ENCODE peak calls at places on chromosome 16, in nine cellular contexts. One of them, this sample, is unnamed.
A peak's percentile ranks its signal among the peaks of the same experiment; 100 is the strongest.

GRCh38 chr16:71873199-71873598 is 10.8 kb downstream of the ZNF821 start:
- DNase-seq in fibroblast of lung: no peak
- DNase-seq in NCI-H2081: no peak
- DNase-seq in NCI-H2029: no peak
- DNase-seq in memory B cell: no peak
- DNase-seq in hypothalamus: no peak
- DNase-seq in stimulated activated CD4-positive, alpha-beta T cell treated with anti-CD3 and anti-CD28 coated beads, Interleukin-1b, Interleukin-23, amount 100 ng/mL, for 24 hours: no peak
- DNase-seq in thoracic aorta: no peak
- DNase-seq in OCI-LY7: no peak
- DNase-seq in this sample: no peak

GRCh38 chr16:68564367-68564985 is 25.4 kb downstream of the ZFP90 start:
- DNase-seq in fibroblast of lung: peak; percentile 29
- DNase-seq in NCI-H2081: no peak
- DNase-seq in NCI-H2029: no peak
- DNase-seq in memory B cell: no peak
- DNase-seq in hypothalamus: no peak
- DNase-seq in stimulated activated CD4-positive, alpha-beta T cell treated with anti-CD3 and anti-CD28 coated beads, Interleukin-1b, Interleukin-23, amount 100 ng/mL, for 24 hours: no peak
- DNase-seq in thoracic aorta: no peak
- DNase-seq in OCI-LY7: peak; percentile 5
- DNase-seq in this sample: no peak

GRCh38 chr16:87404764-87405625 is 12.9 kb downstream of the MAP1LC3B start:
- DNase-seq in fibroblast of lung: no peak
- DNase-seq in NCI-H2081: no peak
- DNase-seq in NCI-H2029: no peak
- DNase-seq in memory B cell: no peak
- DNase-seq in hypothalamus: no peak
- DNase-seq in stimulated activated CD4-positive, alpha-beta T cell treated with anti-CD3 and anti-CD28 coated beads, Interleukin-1b, Interleukin-23, amount 100 ng/mL, for 24 hours: no peak
- DNase-seq in thoracic aorta: no peak
- DNase-seq in OCI-LY7: no peak
- DNase-seq in this sample: no peak

GRCh38 chr16:12187939-12188673 is 211.6 kb downstream of the SNX29 start:
- DNase-seq in fibroblast of lung: no peak
- DNase-seq in NCI-H2081: no peak
- DNase-seq in NCI-H2029: no peak
- DNase-seq in memory B cell: no peak
- DNase-seq in hypothalamus: no peak
- DNase-seq in stimulated activated CD4-positive, alpha-beta T cell treated with anti-CD3 and anti-CD28 coated beads, Interleukin-1b, Interleukin-23, amount 100 ng/mL, for 24 hours: no peak
- DNase-seq in thoracic aorta: no peak
- DNase-seq in OCI-LY7: no peak
- DNase-seq in this sample: no peak

GRCh38 chr16:61237804-61238485 is 798.3 kb downstream of the CDH8 start:
- DNase-seq in fibroblast of lung: no peak
- DNase-seq in NCI-H2081: no peak
- DNase-seq in NCI-H2029: no peak
- DNase-seq in memory B cell: no peak
- DNase-seq in hypothalamus: no peak
- DNase-seq in stimulated activated CD4-positive, alpha-beta T cell treated with anti-CD3 and anti-CD28 coated beads, Interleukin-1b, Interleukin-23, amount 100 ng/mL, for 24 hours: no peak
- DNase-seq in thoracic aorta: no peak
- DNase-seq in OCI-LY7: no peak
- DNase-seq in this sample: no peak

GRCh38 chr16:4918790-4919210 is 18.1 kb downstream of the PPL start:
- DNase-seq in fibroblast of lung: no peak
- DNase-seq in NCI-H2081: no peak
- DNase-seq in NCI-H2029: no peak
- DNase-seq in memory B cell: no peak
- DNase-seq in hypothalamus: no peak
- DNase-seq in stimulated activated CD4-positive, alpha-beta T cell treated with anti-CD3 and anti-CD28 coated beads, Interleukin-1b, Interleukin-23, amount 100 ng/mL, for 24 hours: no peak
- DNase-seq in thoracic aorta: no peak
- DNase-seq in OCI-LY7: no peak
- DNase-seq in this sample: peak; percentile 90

GRCh38 chr16:9797306-9797705 is 384.9 kb downstream of the GRIN2A start:
- DNase-seq in fibroblast of lung: no peak
- DNase-seq in NCI-H2081: no peak
- DNase-seq in NCI-H2029: peak; percentile 81
- DNase-seq in memory B cell: no peak
- DNase-seq in hypothalamus: no peak
- DNase-seq in stimulated activated CD4-positive, alpha-beta T cell treated with anti-CD3 and anti-CD28 coated beads, Interleukin-1b, Interleukin-23, amount 100 ng/mL, for 24 hours: no peak
- DNase-seq in thoracic aorta: peak; percentile 26
- DNase-seq in OCI-LY7: no peak
- DNase-seq in this sample: peak; percentile 6

GRCh38 chr16:74650966-74651567 is 15.6 kb downstream of the RFWD3 start:
- DNase-seq in fibroblast of lung: peak; percentile 31
- DNase-seq in NCI-H2081: no peak
- DNase-seq in NCI-H2029: no peak
- DNase-seq in memory B cell: peak; percentile 3
- DNase-seq in hypothalamus: no peak
- DNase-seq in stimulated activated CD4-positive, alpha-beta T cell treated with anti-CD3 and anti-CD28 coated beads, Interleukin-1b, Interleukin-23, amount 100 ng/mL, for 24 hours: no peak
- DNase-seq in thoracic aorta: no peak
- DNase-seq in OCI-LY7: peak; percentile 31
- DNase-seq in this sample: no peak

GRCh38 chr16:11025120-11025531 is 80.8 kb downstream of the CLEC16A start:
- DNase-seq in fibroblast of lung: no peak
- DNase-seq in NCI-H2081: no peak
- DNase-seq in NCI-H2029: no peak
- DNase-seq in memory B cell: no peak
- DNase-seq in hypothalamus: no peak
- DNase-seq in stimulated activated CD4-positive, alpha-beta T cell treated with anti-CD3 and anti-CD28 coated beads, Interleukin-1b, Interleukin-23, amount 100 ng/mL, for 24 hours: no peak
- DNase-seq in thoracic aorta: no peak
- DNase-seq in OCI-LY7: no peak
- DNase-seq in this sample: no peak

GRCh38 chr16:11138769-11139623 is 117.0 kb downstream of the SOCS1 start:
- DNase-seq in fibroblast of lung: peak; percentile 72
- DNase-seq in NCI-H2081: no peak
- DNase-seq in NCI-H2029: no peak
- DNase-seq in memory B cell: no peak
- DNase-seq in hypothalamus: no peak
- DNase-seq in stimulated activated CD4-positive, alpha-beta T cell treated with anti-CD3 and anti-CD28 coated beads, Interleukin-1b, Interleukin-23, amount 100 ng/mL, for 24 hours: no peak
- DNase-seq in thoracic aorta: no peak
- DNase-seq in OCI-LY7: no peak
- DNase-seq in this sample: no peak

GRCh38 chr16:63612462-63613227 is 1509.2 kb downstream of the CDH11 start:
- DNase-seq in fibroblast of lung: no peak
- DNase-seq in NCI-H2081: no peak
- DNase-seq in NCI-H2029: no peak
- DNase-seq in memory B cell: no peak
- DNase-seq in hypothalamus: no peak
- DNase-seq in stimulated activated CD4-positive, alpha-beta T cell treated with anti-CD3 and anti-CD28 coated beads, Interleukin-1b, Interleukin-23, amount 100 ng/mL, for 24 hours: no peak
- DNase-seq in thoracic aorta: no peak
- DNase-seq in OCI-LY7: no peak
- DNase-seq in this sample: no peak

GRCh38 chr16:55508941-55509920 is at the start of gene LPCAT2:
- DNase-seq in fibroblast of lung: peak; percentile 86
- DNase-seq in NCI-H2081: peak; percentile 26
- DNase-seq in NCI-H2029: peak; percentile 42
- DNase-seq in memory B cell: no peak
- DNase-seq in hypothalamus: peak; percentile 44
- DNase-seq in stimulated activated CD4-positive, alpha-beta T cell treated with anti-CD3 and anti-CD28 coated beads, Interleukin-1b, Interleukin-23, amount 100 ng/mL, for 24 hours: peak; percentile 1
- DNase-seq in thoracic aorta: no peak
- DNase-seq in OCI-LY7: no peak
- DNase-seq in this sample: peak; percentile 53

This sample was measured in NCI-H510A treated with DMSO at 0.1 percent for 48 hours.